ENCODE peak calls at places on chromosome 20, in six cellular contexts. O, P, E, U, I and M are unnamed samples.

GRCh38 chr20:63534831-63535651 is 2.1 kb downstream of the PTK6 start:
- DNase-seq in U (no peak), P (no peak), O (no peak), I (no peak), E (no peak), M (peak; percentile 51)

GRCh38 chr20:41098703-41099250 is 38.6 kb upstream of the PLCG1 start:
- DNase-seq in O (no peak), I (no peak), P (no peak), E (no peak), U (no peak), M (no peak)

GRCh38 chr20:60001027-60001567 is 42.9 kb downstream of the CDH26 start:
- DNase-seq in U (no peak), I (no peak), P (no peak), E (no peak), O (no peak), M (no peak)

GRCh38 chr20:2300420-2300819 is 4.6 kb downstream of the TGM3 start:
- DNase-seq in I (no peak), P (no peak), O (no peak), U (no peak), E (no peak), M (no peak)

GRCh38 chr20:11056414-11056813 is 382.6 kb upstream of the JAG1 start:
- DNase-seq in E (no peak), P (no peak), I (no peak), O (no peak), U (no peak), M (no peak)

GRCh38 chr20:47349365-47350180 is 6.9 kb downstream of the ZMYND8 start:
- DNase-seq in P (no peak), I (no peak), O (no peak), E (no peak), U (no peak), M (no peak)

GRCh38 chr20:18729426-18729825 is 84.2 kb upstream of the SCP2D1 start:
- DNase-seq in U (no peak), I (no peak), E (no peak), P (no peak), O (no peak), M (no peak)

GRCh38 chr20:57025261-57025660 is 241.2 kb downstream of the BMP7 start:
- DNase-seq in P (no peak), I (no peak), U (no peak), O (no peak), E (no peak), M (no peak)

GRCh38 chr20:53195882-53196610 is 223.9 kb downstream of the TSHZ2 start:
- DNase-seq in I (no peak), U (no peak), P (no peak), O (no peak), E (no peak), M (no peak)

GRCh38 chr20:6580486-6580885 is 187.0 kb upstream of the BMP2 start:
- DNase-seq in E (no peak), P (no peak), O (no peak), U (no peak), I (no peak), M (no peak)

GRCh38 chr20:40016884-40017283 is 672.2 kb downstream of the MAFB start:
- DNase-seq in U (peak; percentile 25), P (no peak), O (no peak), I (no peak), E (no peak), M (no peak)

GRCh38 chr20:35344354-35344837 is 52.2 kb upstream of the FAM83C start:
- DNase-seq in P (peak; percentile 63), I (no peak), E (no peak), U (peak; percentile 69), O (peak; percentile 92), M (no peak)

GRCh38 chr20:10065154-10065833 is 30.5 kb downstream of the ANKEF1 start:
- DNase-seq in U (peak; percentile 40), E (no peak), O (no peak), P (no peak), I (no peak), M (no peak)

GRCh38 chr20:24150406-24150805 is 161.8 kb upstream of the GGTLC1 start:
- DNase-seq in E (no peak), P (no peak), U (no peak), I (no peak), O (no peak), M (no peak)

GRCh38 chr20:15242773-15243172 is 905.4 kb upstream of the FLRT3 start:
- DNase-seq in P (no peak), O (no peak), U (no peak), I (no peak), E (no peak), M (no peak)

GRCh38 chr20:48189177-48189576 is 403.9 kb upstream of the SULF2 start:
- DNase-seq in I (no peak), E (no peak), U (peak; percentile 83), P (peak; percentile 25), O (peak; percentile 63), M (peak; percentile 24)

GRCh38 chr20:1440024-1440423 is 26.6 kb downstream of the NSFL1C start:
- DNase-seq in I (no peak), U (peak; percentile 29), E (no peak), O (peak; percentile 61), P (peak; percentile 50), M (no peak)

GRCh38 chr20:19691125-19691524 is 66.9 kb upstream of the RIN2 start:
- DNase-seq in U (no peak), E (no peak), O (no peak), P (no peak), I (no peak), M (no peak)

GRCh38 chr20:58876437-58876836 is 23.9 kb downstream of the GNAS start:
- DNase-seq in O (no peak), I (no peak), P (no peak), U (no peak), E (no peak), M (no peak)

GRCh38 chr20:50788045-50788867 is 6.6 kb upstream of the BCAS4 start:
- DNase-seq in O (peak; percentile 83), E (no peak), P (peak; percentile 90), I (no peak), U (peak; percentile 62), M (no peak)

GRCh38 chr20:17531537-17532025 is 402 bp upstream of the BFSP1 start:
- DNase-seq in E (no peak), I (no peak), O (no peak), P (no peak), U (no peak), M (no peak)

GRCh38 chr20:57613481-57613921 is 6.7 kb downstream of the ZBP1 start:
- DNase-seq in P (no peak), O (no peak), I (no peak), U (no peak), E (no peak), M (no peak)

GRCh38 chr20:54221996-54222890 is 14.4 kb downstream of the PFDN4 start:
- DNase-seq in P (no peak), I (no peak), E (no peak), U (no peak), O (no peak), M (no peak)

GRCh38 chr20:62219992-62220665 is at the start of gene HRH3:
- DNase-seq in U (no peak), O (peak; percentile 41), E (peak; percentile 38), P (no peak), I (peak; percentile 31), M (no peak)

GRCh38 chr20:62724692-62725595 is 16.3 kb downstream of the NTSR1 start:
- DNase-seq in P (no peak), O (no peak), I (no peak), U (no peak), E (no peak), M (peak; percentile 54)

GRCh38 chr20:50673146-50673830 is 18.1 kb downstream of the RIPOR3 start:
- DNase-seq in I (no peak), O (peak; percentile 62), E (no peak), U (no peak), P (no peak), M (no peak)

GRCh38 chr20:4891997-4892396 is 109.3 kb downstream of the SLC23A2 start:
- DNase-seq in O (no peak), E (no peak), U (no peak), P (no peak), I (no peak), M (no peak)

GRCh38 chr20:17619351-17620093 is 49.6 kb downstream of the DSTN start:
- DNase-seq in I (no peak), P (no peak), O (no peak), E (no peak), U (no peak), M (peak; percentile 63)

GRCh38 chr20:14142964-14143627 is 147.8 kb downstream of the MACROD2 start:
- DNase-seq in O (no peak), U (peak; percentile 42), I (no peak), P (peak; percentile 42), E (no peak), M (no peak)

GRCh38 chr20:62740286-62741141 is 31.9 kb downstream of the NTSR1 start:
- DNase-seq in I (peak; percentile 84), U (peak; percentile 91), E (peak; percentile 84), P (peak; percentile 70), O (peak; percentile 54), M (peak; percentile 50)

GRCh38 chr20:25525857-25526256 is 59.5 kb downstream of the NINL start:
- DNase-seq in U (peak; percentile 94), O (peak; percentile 97), P (peak; percentile 75), I (no peak), E (no peak), M (no peak)
- H3K27ac ChIP-seq in U (no peak overlapping the region), O (peak overlapping the region; percentile 50), P (peak overlapping the region; percentile 79), I (no peak overlapping the region), E (no peak overlapping the region), M (peak overlapping the region; percentile 37)

GRCh38 chr20:3471397-3472021 is 691 bp downstream of the ATRN start:
- DNase-seq in P (no peak), U (no peak), I (no peak), O (no peak), E (no peak), M (no peak)
- H3K27ac ChIP-seq in P (peak overlapping the region; percentile 91), U (peak overlapping the region; percentile 15), I (peak overlapping the region; percentile 72), O (peak overlapping the region; percentile 65), E (peak overlapping the region; percentile 51), M (no peak overlapping the region)

GRCh38 chr20:221258-221830 is 5.7 kb upstream of the DEFB129 start:
- DNase-seq in P (no peak), E (no peak), O (no peak), I (no peak), U (no peak), M (no peak)
- H3K27ac ChIP-seq in P (no peak overlapping the region), E (no peak overlapping the region), O (no peak overlapping the region), I (no peak overlapping the region), U (no peak overlapping the region), M (no peak overlapping the region)

GRCh38 chr20:37318046-37318445 is 27.9 kb upstream of the SRC start:
- DNase-seq in U (no peak), E (no peak), P (no peak), I (no peak), O (no peak), M (no peak)
- H3K27ac ChIP-seq in U (no peak overlapping the region), E (no peak overlapping the region), P (no peak overlapping the region), I (no peak overlapping the region), O (no peak overlapping the region), M (no peak overlapping the region)